ENCODE peak calls at places on chromosomes 13 and 19, in seven cellular contexts. C, J, M, A, Q, V and N are unnamed samples.

GRCh38 chr19:4409123-4409933 is 6.9 kb downstream of the CHAF1A start:
- DNase-seq in V (no peak), Q (no peak), M (no peak), A (no peak), J (no peak), C (no peak), N (no peak)

GRCh38 chr13:69264362-69265334 is 843.0 kb upstream of the ATXN8OS start:
- DNase-seq in V (no peak), Q (no peak), A (peak; percentile 18), J (no peak), M (no peak), C (no peak), N (no peak)

GRCh38 chr19:37551123-37551993 is 43.2 kb downstream of the ZNF571 start:
- DNase-seq in A (no peak), J (peak; percentile 64), Q (no peak), C (no peak), M (peak; percentile 44), V (no peak), N (peak; percentile 62)

GRCh38 chr19:50542825-50543428 is 25.3 kb downstream of the LRRC4B start:
- DNase-seq in M (no peak), J (no peak), V (no peak), Q (no peak), C (no peak), A (no peak), N (no peak)

GRCh38 chr13:102907016-102907756 is 61.4 kb downstream of the ERCC5 start:
- DNase-seq in C (no peak), Q (no peak), V (no peak), J (no peak), M (no peak), A (no peak), N (no peak)

GRCh38 chr13:109309625-109310363 is 476.6 kb downstream of the IRS2 start:
- DNase-seq in Q (no peak), C (no peak), V (no peak), J (no peak), M (no peak), A (no peak), N (no peak)

GRCh38 chr13:45728759-45729158 is 26.6 kb downstream of the CBY2 start:
- DNase-seq in J (no peak), C (no peak), Q (no peak), M (no peak), V (no peak), A (no peak), N (no peak)

GRCh38 chr13:42925626-42926025 is 66.4 kb downstream of the EPSTI1 start:
- DNase-seq in J (no peak), M (no peak), A (no peak), Q (no peak), V (no peak), C (no peak), N (no peak)

GRCh38 chr13:51502206-51502651 is 49.4 kb upstream of the INTS6 start:
- DNase-seq in V (no peak), Q (no peak), C (no peak), J (no peak), M (peak; percentile 59), A (no peak), N (no peak)

GRCh38 chr19:33905937-33906577 is 109.4 kb downstream of the KCTD15 start:
- DNase-seq in Q (peak; percentile 78), V (peak; percentile 75), A (peak; percentile 73), J (peak; percentile 75), C (peak; percentile 40), M (no peak), N (peak; percentile 86)

DNA sequence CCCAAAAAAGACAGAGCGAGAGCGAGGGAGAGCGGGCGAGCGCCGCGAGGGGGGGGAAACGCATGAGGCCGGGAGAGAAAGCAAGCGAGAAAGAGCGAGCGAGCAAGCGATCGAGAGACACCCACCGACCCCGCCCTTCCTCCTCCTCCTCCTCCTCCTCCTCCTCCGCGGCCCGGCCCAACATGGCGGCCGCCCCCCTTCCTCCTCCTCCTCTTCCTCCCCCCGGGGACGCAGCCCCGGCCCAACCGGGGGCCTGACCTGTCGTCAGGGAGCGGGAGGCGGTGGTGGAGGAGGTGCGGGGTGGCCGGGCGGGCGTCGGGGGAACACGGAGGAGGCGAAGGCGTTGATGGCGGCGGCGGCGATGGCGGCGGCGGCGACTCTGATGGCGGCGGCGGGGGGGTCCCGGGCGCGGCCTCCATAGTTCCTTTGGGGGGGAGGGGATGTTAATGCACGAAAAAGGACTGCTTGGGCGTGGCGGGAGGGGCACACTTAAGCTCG is 1.4 kb downstream of the ZC3H4 start:
- DNase-seq in V (peak; percentile 85), M (peak; percentile 85), C (peak; percentile 89), A (peak; percentile 78), Q (peak; percentile 85), J (peak; percentile 89), N (peak; percentile 96)
- TF ChIP-seq POLR2A in V (no peak), M (peak; percentile 76), C (peak; percentile 51), A (peak; percentile 53), Q (peak; percentile 65), J (peak; percentile 72), N (no peak)

GRCh38 chr19:739998-740715 is 10.8 kb upstream of the MISP start:
- DNase-seq in A (no peak), V (no peak), J (peak; percentile 83), C (no peak), M (no peak), Q (no peak), N (no peak)
- TF ChIP-seq POLR2A in A (no peak), V (no peak), J (peak; percentile 27), C (no peak), M (no peak), Q (no peak), N (no peak)

GRCh38 chr13:110557610-110558305 is 3.8 kb downstream of the RAB20 start:
- DNase-seq in V (no peak), Q (peak; percentile 55), C (no peak), M (no peak), A (no peak), J (peak; percentile 46), N (no peak)
- TF ChIP-seq POLR2A in V (no peak), Q (no peak), C (no peak), M (no peak), A (no peak), J (no peak), N (no peak)

GRCh38 chr19:57887195-57887941 is 1.5 kb downstream of the ZNF814 start:
- DNase-seq in C (no peak), Q (peak; percentile 26), V (no peak), A (no peak), J (no peak), M (no peak), N (no peak)

GRCh38 chr19:57886046-57886445 is 2.8 kb downstream of the ZNF814 start:
- DNase-seq in J (no peak), Q (no peak), M (no peak), V (no peak), A (no peak), C (no peak), N (no peak)

GRCh38 chr19:57888107-57888493 is 737 bp downstream of the ZNF814 start:
- DNase-seq in C (no peak), M (no peak), V (no peak), Q (no peak), A (no peak), J (no peak), N (no peak)

DNA sequence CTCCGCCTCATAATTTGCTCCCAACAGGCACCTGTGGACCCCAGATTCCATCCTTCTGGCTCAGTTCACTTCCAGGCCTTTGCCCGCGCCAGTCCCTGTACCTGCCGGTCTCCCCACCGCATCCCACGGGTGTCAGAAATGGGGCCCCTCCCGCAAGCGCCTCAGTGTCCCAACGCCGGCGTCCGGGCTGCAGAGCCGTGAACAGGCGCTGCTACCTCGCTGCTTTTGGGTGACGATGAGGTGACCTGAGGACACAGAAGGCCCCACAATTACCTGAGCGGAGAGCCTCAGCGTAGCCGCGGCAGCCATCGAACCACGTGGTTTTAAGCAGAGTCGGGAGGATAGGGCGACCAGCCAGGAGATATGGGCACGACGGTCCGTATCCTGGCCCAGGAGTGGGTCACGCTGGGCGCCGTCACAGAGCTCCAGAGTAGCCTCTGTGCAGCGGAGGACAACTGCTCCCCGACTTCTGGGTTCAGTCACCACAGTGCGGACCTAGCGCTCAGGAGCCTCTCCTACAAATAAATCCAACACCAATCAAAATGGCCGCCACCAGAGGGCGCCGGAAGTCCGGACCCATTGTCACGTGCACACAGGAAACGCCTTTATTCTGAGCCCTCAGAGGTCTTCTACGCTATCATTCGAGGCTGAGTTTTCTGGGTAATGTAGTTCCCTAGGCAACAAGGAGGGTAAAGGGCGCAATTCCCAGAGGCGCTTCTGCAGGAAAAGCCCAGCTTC is at the start of gene ZNF814:
- DNase-seq in C (peak; percentile 61), J (peak; percentile 88), A (peak; percentile 86), Q (peak; percentile 91), M (peak; percentile 84), V (peak; percentile 82), N (peak; percentile 86)
- TF ChIP-seq POLR2A in C (no peak), J (peak; percentile 5), A (no peak), Q (no peak), M (peak; percentile 67), V (no peak), N (no peak)

GRCh38 chr19:58515259-58515658 is 3.5 kb upstream of the SLC27A5 start:
- DNase-seq in J (no peak), V (no peak), M (no peak), A (no peak), Q (no peak), C (no peak), N (no peak)

GRCh38 chr19:58516246-58516836 is 3.3 kb downstream of the ZBTB45 start:
- DNase-seq in M (no peak), C (no peak), V (no peak), Q (no peak), J (no peak), A (no peak), N (no peak)

GRCh38 chr19:58518261-58519086 is 1.1 kb downstream of the ZBTB45 start:
- DNase-seq in V (peak; percentile 15), C (no peak), M (no peak), Q (no peak), A (no peak), J (no peak), N (no peak)

GRCh38 chr19:58519087-58519354 is 589 bp downstream of the ZBTB45 start:
- DNase-seq in M (peak; percentile 74), J (no peak), Q (peak; percentile 67), C (peak; percentile 49), V (no peak), A (peak; percentile 53), N (peak; percentile 66)

DNA sequence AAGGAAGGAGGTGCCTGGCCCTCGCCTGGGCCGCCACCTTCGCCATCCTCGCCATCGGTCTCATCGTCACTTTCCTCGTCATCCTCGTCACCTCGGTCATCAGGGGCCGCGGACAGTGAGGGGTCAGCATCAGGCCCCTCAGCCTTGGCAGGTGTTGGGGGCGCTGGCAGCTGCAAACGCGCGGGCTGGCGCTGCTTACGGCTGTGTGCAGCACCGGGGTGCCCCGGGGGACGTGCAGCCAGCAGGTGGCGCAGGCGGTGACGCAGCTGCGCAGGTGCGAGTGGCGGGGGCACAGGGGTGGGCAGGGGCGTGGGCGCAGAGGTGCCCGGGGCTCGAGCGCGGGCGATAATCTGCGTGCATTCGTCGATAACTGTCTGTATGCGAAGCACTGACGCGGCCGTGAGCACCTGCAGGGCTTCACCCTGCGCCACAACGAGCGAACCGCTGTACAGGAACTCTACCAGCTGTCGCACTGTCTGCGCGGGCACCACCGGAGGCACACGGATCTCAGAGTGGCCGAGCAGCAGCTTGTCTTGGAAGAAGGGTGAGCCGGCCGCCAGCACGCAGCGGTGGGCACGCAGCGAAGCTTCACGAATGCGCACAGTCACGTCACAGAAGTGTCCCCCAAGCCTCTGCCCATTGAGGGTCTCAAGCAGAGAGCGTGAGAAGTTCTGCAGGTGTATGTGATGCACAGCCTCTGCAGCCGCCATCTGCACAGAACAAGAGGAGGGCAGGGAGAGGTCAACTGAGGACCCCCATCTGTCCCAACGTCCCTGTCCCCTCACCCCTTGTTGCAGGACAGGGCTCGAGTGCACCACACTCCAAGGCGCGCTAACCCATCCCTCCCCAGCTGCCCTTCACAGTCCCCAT is 2.4 kb downstream of the ZBTB45 start:
- DNase-seq in Q (no peak), J (no peak), V (no peak), M (no peak), A (no peak), C (no peak), N (no peak)
- TF ChIP-seq POLR2A in Q (no peak), J (no peak), V (no peak), M (no peak), A (no peak), C (no peak), N (no peak)